ENCODE peak calls at places on chromosomes 4 and X, in eight cellular contexts. One of them, this sample, is unnamed.

GRCh38 chrX:155094468-155095061 is 23.3 kb downstream of the BRCC3 start:
- DNase-seq in glutamatergic neuron: no peak
- DNase-seq in smooth muscle cell of the brain vasculature: no peak
- DNase-seq in C1 segment of cervical spinal cord: no peak
- DNase-seq in HuH-7: peak; percentile 8
- DNase-seq in AG09309: no peak
- DNase-seq in neural crest cell: no peak
- DNase-seq in AG08396: no peak
- DNase-seq in this sample: no peak

GRCh38 chr4:22191565-22192301 is 243.2 kb upstream of the KCNIP4 start:
- DNase-seq in smooth muscle cell of the brain vasculature: no peak
- DNase-seq in AG09309: no peak
- DNase-seq in neural crest cell: no peak
- DNase-seq in C1 segment of cervical spinal cord: no peak
- DNase-seq in HuH-7: no peak
- DNase-seq in AG08396: no peak
- DNase-seq in glutamatergic neuron: peak; percentile 15
- DNase-seq in this sample: no peak

GRCh38 chr4:3867403-3868100 is 101.4 kb downstream of the ADRA2C start:
- DNase-seq in AG09309: no peak
- DNase-seq in neural crest cell: no peak
- DNase-seq in glutamatergic neuron: peak; percentile 5
- DNase-seq in C1 segment of cervical spinal cord: no peak
- DNase-seq in smooth muscle cell of the brain vasculature: no peak
- DNase-seq in HuH-7: no peak
- DNase-seq in AG08396: no peak
- DNase-seq in this sample: peak; percentile 18

GRCh38 chrX:72019487-72019886 is 108.8 kb downstream of the NHSL2 start:
- DNase-seq in HuH-7: no peak
- DNase-seq in C1 segment of cervical spinal cord: no peak
- DNase-seq in neural crest cell: no peak
- DNase-seq in AG09309: no peak
- DNase-seq in glutamatergic neuron: no peak
- DNase-seq in AG08396: no peak
- DNase-seq in smooth muscle cell of the brain vasculature: no peak
- DNase-seq in this sample: no peak

GRCh38 chr4:165398570-165398969 is 19.8 kb downstream of the CPE start:
- DNase-seq in AG09309: no peak
- DNase-seq in HuH-7: no peak
- DNase-seq in C1 segment of cervical spinal cord: no peak
- DNase-seq in AG08396: peak; percentile 34
- DNase-seq in neural crest cell: peak; percentile 11
- DNase-seq in smooth muscle cell of the brain vasculature: no peak
- DNase-seq in glutamatergic neuron: peak; percentile 32
- DNase-seq in this sample: no peak

GRCh38 chr4:38600575-38600974 is 63.4 kb upstream of the KLF3 start:
- DNase-seq in smooth muscle cell of the brain vasculature: no peak
- DNase-seq in neural crest cell: no peak
- DNase-seq in AG08396: no peak
- DNase-seq in AG09309: no peak
- DNase-seq in C1 segment of cervical spinal cord: no peak
- DNase-seq in HuH-7: no peak
- DNase-seq in glutamatergic neuron: no peak
- DNase-seq in this sample: no peak

GRCh38 chr4:135269125-135269772 is 1067.7 kb upstream of the PABPC4L start:
- DNase-seq in HuH-7: no peak
- DNase-seq in neural crest cell: no peak
- DNase-seq in AG09309: no peak
- DNase-seq in AG08396: no peak
- DNase-seq in smooth muscle cell of the brain vasculature: no peak
- DNase-seq in glutamatergic neuron: no peak
- DNase-seq in C1 segment of cervical spinal cord: no peak
- DNase-seq in this sample: no peak

GRCh38 chr4:120718979-120719566 is 203.5 kb downstream of the PRDM5 start:
- DNase-seq in neural crest cell: peak; percentile 28
- DNase-seq in C1 segment of cervical spinal cord: no peak
- DNase-seq in AG09309: no peak
- DNase-seq in HuH-7: peak; percentile 10
- DNase-seq in AG08396: peak; percentile 46
- DNase-seq in smooth muscle cell of the brain vasculature: peak; percentile 13
- DNase-seq in glutamatergic neuron: peak; percentile 23
- DNase-seq in this sample: no peak

GRCh38 chr4:135434936-135435335 is 1233.3 kb upstream of the PABPC4L start:
- DNase-seq in C1 segment of cervical spinal cord: no peak
- DNase-seq in HuH-7: no peak
- DNase-seq in smooth muscle cell of the brain vasculature: no peak
- DNase-seq in glutamatergic neuron: no peak
- DNase-seq in AG09309: no peak
- DNase-seq in neural crest cell: no peak
- DNase-seq in AG08396: no peak
- DNase-seq in this sample: no peak